ENCODE peak calls at places on chromosome 2, in four cellular contexts. H is pancreas, D is foreskin fibroblast, W is adrenal gland. L is an unnamed sample.

GRCh38 chr2:141187063-141187429 is 943.8 kb downstream of the LRP1B start:
- DNase-seq in H (no peak), D (peak), W (no peak), L (no peak)

GRCh38 chr2:48347712-48348111 is 182.2 kb upstream of the STON1 start:
- DNase-seq in H (no peak), D (no peak), W (no peak), L (peak)

GRCh38 chr2:111918383-111918806 is 20.0 kb downstream of the MERTK start:
- DNase-seq in H (no peak), D (peak), W (peak), L (peak)

GRCh38 chr2:200624660-200625059 is 38.8 kb downstream of the AOX1 start:
- DNase-seq in H (no peak), D (peak), W (no peak), L (no peak)

GRCh38 chr2:17758123-17758522 is 4.2 kb downstream of the GEN1 start:
- DNase-seq in H (no peak), D (no peak), W (no peak), L (no peak)

GRCh38 chr2:74261204-74261864 is 62.9 kb downstream of the MTHFD2 start:
- DNase-seq in H (no peak), D (peak), W (no peak), L (no peak)

GRCh38 chr2:159811232-159811631 is 13.2 kb upstream of the CD302 start:
- DNase-seq in H (no peak), D (peak), W (no peak), L (no peak)

GRCh38 chr2:110838657-110839357 is 106.4 kb downstream of the ACOXL start:
- DNase-seq in H (no peak), D (no peak), W (no peak), L (no peak)